ENCODE peak calls at places on chromosomes 6 and 20, in five cellular contexts. S is SJSA1, C is small intestine, V is H7, Y is suprapubic skin. X is an unnamed sample.

GRCh38 chr6:166121721-166122120 is 45.9 kb downstream of the TBXT start:
- DNase-seq in S (no peak), Y (no peak), V (no peak), C (no peak), X (no peak)

GRCh38 chr6:33585403-33586107 is 5.5 kb upstream of the BAK1 start:
- DNase-seq in Y (peak; percentile 87), S (peak; percentile 77), C (peak; percentile 76), V (peak; percentile 93), X (peak; percentile 82)

GRCh38 chr6:2448826-2449571 is 203.6 kb upstream of the GMDS start:
- DNase-seq in V (peak; percentile 81), Y (no peak), C (peak; percentile 74), S (peak; percentile 81), X (peak; percentile 46)

GRCh38 chr20:22503577-22503976 is 80.8 kb downstream of the FOXA2 start:
- DNase-seq in S (no peak), V (no peak), Y (no peak), C (no peak), X (no peak)

GRCh38 chr20:37775200-37775599 is 81.4 kb downstream of the CTNNBL1 start:
- DNase-seq in C (no peak), V (no peak), Y (no peak), S (no peak), X (no peak)

GRCh38 chr20:36478137-36478905 is 63.0 kb upstream of the MYL9 start:
- DNase-seq in V (no peak), C (no peak), S (no peak), Y (no peak), X (no peak)

GRCh38 chr20:38164624-38165088 is 414 bp downstream of the TGM2 start:
- DNase-seq in V (no peak), Y (no peak), C (no peak), S (no peak), X (no peak)

GRCh38 chr6:81766482-81767069 is 14.1 kb upstream of the TENT5A start:
- DNase-seq in C (no peak), V (no peak), S (peak; percentile 62), Y (no peak), X (no peak)

GRCh38 chr6:116369540-116370327 is 1.0 kb upstream of the DSE start:
- DNase-seq in S (no peak), Y (no peak), V (peak; percentile 31), C (no peak), X (no peak)

GRCh38 chr20:62062661-62063600 is 2.8 kb downstream of the TAF4 start:
- DNase-seq in V (peak; percentile 20), S (no peak), C (no peak), Y (peak; percentile 44), X (no peak)

GRCh38 chr20:21228511-21228910 is 74.6 kb upstream of the XRN2 start:
- DNase-seq in Y (no peak), S (no peak), C (no peak), V (no peak), X (no peak)

GRCh38 chr6:54254886-54255285 is 53.4 kb upstream of the TINAG start:
- DNase-seq in S (no peak), V (no peak), Y (no peak), C (no peak), X (no peak)

GRCh38 chr6:54248994-54249393 is 59.2 kb upstream of the TINAG start:
- DNase-seq in Y (no peak), S (no peak), V (no peak), C (no peak), X (no peak)

GRCh38 chr6:54255881-54256280 is 52.4 kb upstream of the TINAG start:
- DNase-seq in C (no peak), S (no peak), Y (no peak), V (no peak), X (no peak)

GRCh38 chr6:54252916-54253315 is 55.3 kb upstream of the TINAG start:
- DNase-seq in C (no peak), Y (no peak), V (no peak), S (no peak), X (no peak)

GRCh38 chr6:54252496-54252895 is 55.7 kb upstream of the TINAG start:
- DNase-seq in Y (no peak), C (no peak), S (no peak), V (no peak), X (no peak)
- H3K4me3 ChIP-seq in Y (no peak overlapping the region), C (no peak overlapping the region), S (no peak overlapping the region), V (no peak overlapping the region), X (no peak overlapping the region)

GRCh38 chr6:109447087-109447486 is 6.6 kb downstream of the SMPD2 start:
- DNase-seq in C (no peak), S (no peak), Y (no peak), V (peak; percentile 36), X (no peak)

GRCh38 chr6:109446072-109446471 is 5.5 kb downstream of the SMPD2 start:
- DNase-seq in Y (no peak), V (peak; percentile 32), S (no peak), C (peak; percentile 53), X (no peak)

GRCh38 chr6:109443425-109443950 is 3.0 kb downstream of the SMPD2 start:
- DNase-seq in Y (no peak), C (no peak), V (no peak), S (no peak), X (no peak)

GRCh38 chr6:109446541-109446940 is 6.0 kb downstream of the SMPD2 start:
- DNase-seq in Y (no peak), S (no peak), C (no peak), V (peak; percentile 9), X (no peak)

GRCh38 chr6:109445382-109445781 is 4.9 kb downstream of the SMPD2 start:
- DNase-seq in S (no peak), Y (no peak), C (no peak), V (peak; percentile 51), X (no peak)
- H3K4me3 ChIP-seq in S (no peak overlapping the region), Y (no peak overlapping the region), C (no peak overlapping the region), V (no peak overlapping the region), X (no peak overlapping the region)

GRCh38 chr20:43960231-43960630 is 45.6 kb downstream of the TOX2 start:
- DNase-seq in Y (no peak), V (no peak), S (no peak), C (no peak), X (no peak)

GRCh38 chr20:43961116-43961515 is 46.5 kb downstream of the TOX2 start:
- DNase-seq in S (no peak), V (no peak), C (no peak), Y (no peak), X (no peak)

GRCh38 chr20:43958626-43959025 is 44.0 kb downstream of the TOX2 start:
- DNase-seq in V (no peak), Y (no peak), C (no peak), S (no peak), X (no peak)

GRCh38 chr20:43959920-43960227 is 45.2 kb downstream of the TOX2 start:
- DNase-seq in C (no peak), S (no peak), V (no peak), Y (no peak), X (no peak)

GRCh38 chr20:43959079-43959919 is 44.6 kb downstream of the TOX2 start:
- DNase-seq in C (peak; percentile 85), S (no peak), Y (no peak), V (no peak), X (peak; percentile 67)
- H3K4me3 ChIP-seq in C (no peak overlapping the region), S (no peak overlapping the region), Y (no peak overlapping the region), V (no peak overlapping the region), X (peak overlapping the region; percentile 68)

GRCh38 chr20:3093861-3094361 is 9.4 kb upstream of the AVP start:
- DNase-seq in Y (no peak), S (no peak), C (no peak), V (no peak), X (no peak)
- H3K4me3 ChIP-seq in Y (no peak overlapping the region), S (no peak overlapping the region), C (no peak overlapping the region), V (no peak overlapping the region), X (no peak overlapping the region)

DNA sequence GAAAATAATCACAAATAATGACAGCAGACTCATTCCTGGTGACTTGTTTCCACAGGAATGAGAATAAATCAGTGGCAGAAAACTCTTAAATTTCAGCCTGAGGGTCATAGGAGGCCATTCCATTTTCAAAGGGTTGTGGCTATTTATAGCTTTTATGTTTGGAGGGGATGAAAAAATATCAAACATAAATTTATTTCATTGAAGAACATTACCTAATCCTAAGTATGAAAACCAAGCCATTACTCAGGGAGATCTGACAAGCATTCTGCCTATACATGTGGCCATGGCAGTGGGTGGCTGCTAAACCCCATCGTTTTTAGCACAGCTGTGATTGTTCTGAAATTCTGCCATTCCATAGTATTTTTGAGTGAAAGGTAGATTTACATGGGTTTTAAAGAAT is 173.7 kb upstream of the CNR1 start:
- DNase-seq in V (no peak), S (no peak), C (no peak), Y (no peak), X (no peak)
- H3K4me3 ChIP-seq in V (no peak overlapping the region), S (no peak overlapping the region), C (no peak overlapping the region), Y (no peak overlapping the region), X (no peak overlapping the region)